ENCODE peak calls at places on chromosomes 16 and 17, in ten cellular contexts. P is neural progenitor cell, T is upper lobe of left lung, Z is transverse colon, Y is adrenal gland, C is thoracic aorta, V is PC-9, M is ascending aorta, R is AG04450, B is colonic mucosa. U is an unnamed sample.

GRCh38 chr17:38705803-38706624 is 941 bp downstream of the MLLT6 start:
- DNase-seq in T (peak; percentile 74), Z (peak; percentile 50), V (no peak), C (no peak), B (peak; percentile 75), M (no peak), R (no peak), Y (peak; percentile 57), P (peak; percentile 62), U (no peak)

GRCh38 chr17:74466111-74466784 is at the start of gene CD300A:
- DNase-seq in B (no peak), V (no peak), M (no peak), C (no peak), T (peak; percentile 60), Z (no peak), P (no peak), R (no peak), Y (peak; percentile 38), U (no peak)

GRCh38 chr17:73548620-73549311 is 95.5 kb downstream of the SDK2 start:
- DNase-seq in C (no peak), R (no peak), T (no peak), B (no peak), P (no peak), Z (no peak), V (no peak), Y (peak; percentile 28), M (no peak), U (no peak)

GRCh38 chr16:56203052-56203451 is 11.8 kb downstream of the GNAO1 start:
- DNase-seq in C (no peak), Y (no peak), M (no peak), V (no peak), T (no peak), P (peak; percentile 56), B (no peak), R (no peak), Z (peak; percentile 23), U (no peak)

GRCh38 chr17:27544350-27545131 is 86.4 kb upstream of the LGALS9 start:
- DNase-seq in P (no peak), B (no peak), M (no peak), V (peak; percentile 53), R (no peak), T (no peak), Z (no peak), C (no peak), Y (no peak), U (no peak)

GRCh38 chr17:37820313-37821024 is 75.6 kb upstream of the HNF1B start:
- DNase-seq in R (no peak), P (no peak), T (no peak), M (no peak), Y (no peak), Z (no peak), V (no peak), C (no peak), B (no peak), U (no peak)

GRCh38 chr16:59597269-59597668 is 863.2 kb upstream of the GOT2 start:
- DNase-seq in P (no peak), C (no peak), V (no peak), B (no peak), Y (no peak), M (no peak), T (no peak), Z (no peak), R (no peak), U (no peak)

GRCh38 chr17:63282455-63282854 is 163.7 kb downstream of the CYB561 start:
- DNase-seq in R (no peak), T (no peak), P (no peak), M (no peak), Y (no peak), Z (no peak), B (no peak), V (no peak), C (no peak), U (no peak)

GRCh38 chr17:39222866-39223834 is 2.6 kb downstream of the STAC2 start:
- DNase-seq in B (no peak), R (no peak), Y (no peak), C (no peak), P (no peak), M (no peak), Z (no peak), V (no peak), T (no peak), U (no peak)

DNA sequence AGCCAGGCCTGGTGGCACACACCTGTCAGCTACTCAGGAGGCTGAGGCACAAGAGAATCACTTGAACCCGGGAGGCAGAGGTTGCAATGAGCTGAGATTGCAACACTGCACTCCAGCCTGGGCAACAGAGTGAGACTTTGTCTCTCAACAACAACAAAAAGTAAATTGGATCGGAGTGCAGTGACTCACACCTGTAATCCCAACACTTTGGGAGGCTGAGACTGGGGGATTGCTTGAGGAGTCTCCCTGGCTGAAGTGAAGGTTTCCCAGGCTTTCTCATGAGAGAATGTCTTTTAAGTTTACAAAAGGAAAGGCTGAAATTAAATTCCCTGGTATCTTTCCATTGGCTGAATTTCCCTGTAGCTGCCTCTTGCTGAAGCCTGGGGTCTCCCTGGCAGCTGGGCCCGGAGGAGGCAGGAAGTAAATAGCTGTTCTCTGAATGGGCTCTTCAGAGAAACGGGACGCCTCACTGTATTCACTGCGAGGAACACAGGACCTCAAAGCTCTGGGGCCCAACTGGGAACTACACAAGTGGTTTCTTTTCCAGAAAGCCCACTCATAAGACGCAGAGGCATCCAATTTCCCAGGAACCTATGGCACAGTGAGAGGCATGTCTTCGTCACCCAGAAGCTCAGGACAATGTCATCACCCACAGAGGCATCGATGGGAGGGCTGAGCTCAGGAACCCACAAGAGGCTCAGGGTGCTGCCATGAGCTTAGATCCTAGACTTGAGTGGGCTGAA is 77.4 kb upstream of the SMURF2 start:
- DNase-seq in B (no peak), C (no peak), T (no peak), M (no peak), R (peak; percentile 27), Z (no peak), Y (no peak), P (peak; percentile 20), V (no peak), U (no peak)
- H3K27ac ChIP-seq in B (no peak overlapping the region), C (peak overlapping the region; percentile 82), T (peak overlapping the region; percentile 77), M (peak overlapping the region; percentile 58), R (peak overlapping the region; percentile 89), Z (no peak overlapping the region), Y (no peak overlapping the region), P (no peak overlapping the region), V (no peak overlapping the region), U (no peak overlapping the region)

DNA sequence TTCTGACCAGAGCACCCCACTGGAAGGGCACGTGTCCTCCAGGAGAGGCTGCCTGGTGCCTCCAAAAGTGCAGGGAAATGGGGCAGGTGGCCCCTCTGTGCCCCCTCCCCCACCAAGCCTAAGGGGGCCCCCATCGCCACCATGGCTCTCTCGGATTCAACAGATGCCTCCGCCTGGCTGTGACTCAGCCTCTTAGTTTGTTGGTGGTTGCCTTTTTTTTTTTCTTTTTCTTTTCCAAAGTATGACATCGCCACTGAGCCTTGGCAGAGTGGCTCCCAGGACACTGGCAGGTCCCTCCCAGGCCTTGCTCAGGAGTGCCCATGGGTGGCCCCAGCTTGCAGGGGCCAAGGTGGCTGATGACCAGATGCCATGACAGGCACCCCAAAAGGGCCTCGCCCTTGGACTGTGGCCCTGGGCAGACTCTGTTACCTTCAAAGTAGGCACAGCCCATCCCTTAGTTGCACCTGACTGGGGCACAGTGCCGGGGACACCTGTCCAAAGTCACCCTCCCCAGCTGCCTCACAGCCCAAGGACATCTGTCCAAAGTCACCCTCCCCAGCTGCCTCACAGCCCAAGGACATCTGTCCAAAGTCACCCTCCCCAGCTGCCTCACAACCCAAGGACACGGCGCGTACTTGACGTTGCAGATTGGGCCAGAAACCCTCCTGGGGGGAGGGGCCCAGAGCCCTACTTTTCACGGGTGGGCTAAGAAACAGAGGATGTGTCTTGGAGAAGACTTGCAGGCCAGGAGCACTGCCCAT is 29.6 kb downstream of the NPTX1 start:
- DNase-seq in V (no peak), R (no peak), P (no peak), M (no peak), B (no peak), Y (peak; percentile 71), T (no peak), Z (no peak), C (no peak), U (no peak)
- H3K4me3 ChIP-seq in V (no peak overlapping the region), R (no peak overlapping the region), P (no peak overlapping the region), M (no peak overlapping the region), B (no peak overlapping the region), Y (no peak overlapping the region), T (no peak overlapping the region), Z (no peak overlapping the region), C (no peak overlapping the region), U (no peak overlapping the region)

DNA sequence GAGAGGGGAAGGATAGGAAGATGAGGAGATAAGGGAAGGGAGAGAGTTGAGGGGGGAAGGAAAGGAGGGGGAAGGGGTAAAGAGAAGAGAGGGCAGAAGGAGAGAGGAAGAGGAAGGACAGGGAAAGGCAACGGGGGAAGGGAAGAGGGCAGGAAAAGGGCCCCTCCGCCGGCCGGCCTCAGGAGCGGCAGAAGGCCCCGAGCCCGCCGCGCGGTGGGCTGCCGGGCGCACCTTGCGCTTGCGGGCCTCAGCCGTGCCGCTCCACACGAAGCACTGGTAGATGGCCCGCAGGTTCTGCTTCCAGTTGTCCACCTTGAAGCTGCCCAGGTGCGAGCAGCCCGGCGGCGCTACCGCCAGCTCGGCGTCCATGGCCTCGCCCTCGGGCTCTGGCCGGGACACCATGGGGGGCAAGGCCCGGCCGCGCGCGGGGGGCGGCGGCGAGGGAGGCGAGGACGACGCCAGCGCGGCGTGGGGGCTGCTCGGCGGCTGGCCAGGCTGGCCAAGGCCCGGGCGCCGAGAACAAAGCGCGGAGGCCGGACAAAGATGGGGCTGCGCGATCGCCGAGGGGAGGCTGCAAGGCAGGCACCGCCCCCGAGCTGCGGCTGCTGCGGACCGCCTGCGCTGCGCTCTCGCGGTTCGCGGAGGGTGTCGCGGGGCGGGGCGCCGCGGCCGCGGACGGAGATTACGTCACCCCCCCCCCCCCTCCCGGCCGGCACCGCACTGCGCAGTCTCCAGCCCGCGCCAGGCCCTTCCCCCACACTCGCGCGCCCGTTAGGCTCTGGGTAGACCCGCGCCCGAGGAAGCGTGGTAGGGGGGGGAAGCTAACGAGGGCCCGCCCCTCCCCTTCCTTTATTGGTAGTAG is at the start of gene USP22:
- DNase-seq in V (no peak), R (no peak), Y (no peak), C (no peak), Z (no peak), T (peak; percentile 97), B (peak; percentile 40), P (peak; percentile 66), M (peak; percentile 95), U (peak; percentile 99)
- TF ChIP-seq CTCF in V (no peak), R (no peak), Y (no peak), C (no peak), Z (no peak), T (no peak), B (no peak), P (no peak), M (no peak), U (no peak)

DNA sequence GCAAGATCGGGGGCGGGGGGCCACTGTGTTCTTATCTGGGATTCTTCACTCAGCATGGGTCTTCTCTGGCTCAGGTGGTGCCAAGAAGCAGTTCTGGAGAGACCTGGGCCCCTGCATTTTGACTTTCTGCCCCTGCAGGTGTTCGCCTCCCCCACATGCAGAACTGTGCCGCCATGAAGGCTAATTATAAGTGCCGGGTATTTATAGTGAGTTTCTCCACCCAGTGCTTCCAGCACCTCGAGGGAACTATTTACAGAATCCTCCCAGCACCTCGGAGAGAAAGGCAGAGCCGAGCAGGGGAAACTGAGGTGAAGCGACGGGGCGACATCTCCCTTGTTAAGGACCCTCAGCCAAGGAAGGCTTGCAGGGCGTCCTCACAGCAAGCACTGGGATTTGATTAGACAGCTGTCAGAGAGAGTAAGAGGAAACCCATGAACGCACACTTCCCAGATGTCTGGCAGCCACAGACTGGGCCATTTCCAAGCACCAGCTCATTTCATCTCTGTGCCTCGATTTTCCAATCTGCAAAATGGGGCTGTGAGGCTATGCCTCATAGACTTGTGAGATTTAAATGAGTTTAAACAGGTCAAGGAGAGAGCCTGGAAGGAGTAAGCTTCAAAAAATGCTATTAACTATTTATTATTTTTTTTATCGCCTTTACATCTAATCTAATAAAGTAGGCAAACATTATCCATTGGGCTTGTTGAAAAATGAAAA is 36.4 kb upstream of the GRIN2A start:
- DNase-seq in V (no peak), R (no peak), B (no peak), Z (no peak), P (no peak), Y (no peak), C (no peak), M (no peak), T (no peak), U (no peak)
- H3K27ac ChIP-seq in V (no peak overlapping the region), R (no peak overlapping the region), B (no peak overlapping the region), Z (no peak overlapping the region), P (no peak overlapping the region), Y (no peak overlapping the region), C (no peak overlapping the region), M (no peak overlapping the region), T (no peak overlapping the region), U (no peak overlapping the region)

U was measured in coronary artery.